ENCODE peak calls at places on chromosomes 16 and 17, in four cellular contexts. R is PC-3, C is thoracic aorta, H is cardiac fibroblast. T is an unnamed sample.

GRCh38 chr17:44004761-44005526 is 522 bp downstream of the NAGS start:
- DNase-seq in R (peak; percentile 57), C (no peak), H (no peak), T (peak; percentile 54)

GRCh38 chr16:48632137-48632774 is 22.3 kb upstream of the N4BP1 start:
- DNase-seq in R (no peak), C (no peak), H (no peak), T (no peak)

GRCh38 chr17:19364699-19365498 is 2.4 kb upstream of the B9D1 start:
- DNase-seq in R (no peak), C (no peak), H (no peak), T (peak; percentile 50)

GRCh38 chr16:57862698-57863433 is 60.6 kb upstream of the KIFC3 start:
- DNase-seq in R (no peak), C (no peak), H (no peak), T (no peak)

GRCh38 chr17:39634384-39634871 is 2.5 kb upstream of the STARD3 start:
- DNase-seq in R (peak; percentile 55), C (no peak), H (peak; percentile 65), T (peak; percentile 57)

GRCh38 chr17:14790518-14790917 is 474.6 kb downstream of the PMP22 start:
- DNase-seq in R (no peak), C (no peak), H (peak; percentile 78), T (no peak)

GRCh38 chr17:32486091-32486700 is 597 bp upstream of the CDK5R1 start:
- DNase-seq in R (peak; percentile 73), C (peak; percentile 33), H (peak; percentile 58), T (peak; percentile 88)

GRCh38 chr17:35896011-35896587 is 15.9 kb upstream of the CCL5 start:
- DNase-seq in R (no peak), C (no peak), H (peak; percentile 21), T (no peak)

GRCh38 chr16:30567991-30568638 is 3.4 kb downstream of the ZNF688 start:
- DNase-seq in R (peak; percentile 87), C (no peak), H (peak; percentile 95), T (peak; percentile 96)

GRCh38 chr17:36858119-36859002 is 78.9 kb upstream of the LHX1 start:
- DNase-seq in R (peak; percentile 11), C (no peak), H (no peak), T (peak; percentile 74)

GRCh38 chr16:74449470-74449869 is 28.2 kb upstream of the CLEC18B start:
- DNase-seq in R (peak; percentile 65), C (no peak), H (peak; percentile 74), T (peak; percentile 90)

GRCh38 chr16:9787717-9788116 is 394.5 kb downstream of the GRIN2A start:
- DNase-seq in R (no peak), C (no peak), H (no peak), T (no peak)

GRCh38 chr17:50043290-50044148 is 12.4 kb upstream of the ITGA3 start:
- DNase-seq in R (peak; percentile 86), C (no peak), H (peak; percentile 48), T (peak; percentile 58)

GRCh38 chr16:72469932-72470331 is 298.0 kb upstream of the PMFBP1 start:
- DNase-seq in R (no peak), C (no peak), H (no peak), T (no peak)

GRCh38 chr17:55770220-55770870 is 19.5 kb downstream of the PCTP start:
- DNase-seq in R (peak; percentile 86), C (no peak), H (peak; percentile 88), T (peak; percentile 76)

GRCh38 chr17:77644181-77644972 is 314.1 kb upstream of the TNRC6C start:
- DNase-seq in R (no peak), C (no peak), H (no peak), T (no peak)

GRCh38 chr16:73965591-73965990 is 331.0 kb upstream of the PSMD7 start:
- DNase-seq in R (no peak), C (no peak), H (no peak), T (no peak)

GRCh38 chr16:35776-36305 is 17.6 kb downstream of the POLR3K start:
- DNase-seq in R (no peak), C (no peak), H (no peak), T (no peak)

GRCh38 chr17:7213895-7214299 is 5.7 kb downstream of the DLG4 start:
- DNase-seq in R (peak; percentile 49), C (peak; percentile 56), H (peak; percentile 85), T (peak; percentile 75)

GRCh38 chr16:4511441-4512082 is 27.0 kb downstream of the CDIP1 start:
- DNase-seq in R (peak; percentile 44), C (no peak), H (peak; percentile 44), T (peak; percentile 75)

GRCh38 chr17:14746784-14747575 is 446.1 kb downstream of the HS3ST3B1 start:
- DNase-seq in R (no peak), C (no peak), H (no peak), T (no peak)

GRCh38 chr17:74836191-74836590 is 23.5 kb downstream of the GRIN2C start:
- DNase-seq in R (no peak), C (no peak), H (no peak), T (no peak)
- H3K4me3 ChIP-seq in R (no peak overlapping the region), C (no peak overlapping the region), H (no peak overlapping the region), T (no peak overlapping the region)

GRCh38 chr17:74089869-74090464 is 113.5 kb upstream of the RPL38 start:
- DNase-seq in R (peak; percentile 77), C (no peak), H (peak; percentile 10), T (peak; percentile 13)
- TF ChIP-seq CTCF in R (peak; percentile 89), C (no peak), H (peak; percentile 33), T (peak; percentile 42)

DNA sequence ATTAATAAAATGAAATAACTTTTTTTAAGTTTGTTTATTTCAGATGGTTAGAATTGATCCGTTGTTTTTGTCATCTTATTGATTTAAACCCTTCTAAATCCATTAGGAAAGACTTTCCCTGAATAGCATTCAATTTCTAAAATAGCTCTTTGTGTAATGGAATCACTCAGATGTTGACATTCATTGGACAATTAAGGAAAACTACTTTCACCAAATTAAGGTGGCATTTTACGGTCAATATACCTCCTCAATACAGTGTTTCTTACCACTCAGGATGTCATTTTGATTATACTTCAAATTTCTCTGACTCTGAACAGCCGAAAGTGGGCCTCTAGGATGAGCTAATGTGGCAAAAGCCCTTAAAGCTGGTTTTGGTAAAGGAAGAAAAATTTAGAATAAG is 1.8 kb downstream of the ARL6IP1 start:
- DNase-seq in R (no peak), C (no peak), H (no peak), T (no peak)
- H3K4me3 ChIP-seq in R (peak overlapping the region; percentile 100), C (no peak overlapping the region), H (peak overlapping the region; percentile 97), T (peak overlapping the region; percentile 85)

GRCh38 chr17:81416612-81417011 is 21.4 kb downstream of the BAHCC1 start:
- DNase-seq in R (no peak), C (no peak), H (no peak), T (no peak)
- TF ChIP-seq CTCF in R (no peak), C (no peak), H (no peak), T (no peak)

DNA sequence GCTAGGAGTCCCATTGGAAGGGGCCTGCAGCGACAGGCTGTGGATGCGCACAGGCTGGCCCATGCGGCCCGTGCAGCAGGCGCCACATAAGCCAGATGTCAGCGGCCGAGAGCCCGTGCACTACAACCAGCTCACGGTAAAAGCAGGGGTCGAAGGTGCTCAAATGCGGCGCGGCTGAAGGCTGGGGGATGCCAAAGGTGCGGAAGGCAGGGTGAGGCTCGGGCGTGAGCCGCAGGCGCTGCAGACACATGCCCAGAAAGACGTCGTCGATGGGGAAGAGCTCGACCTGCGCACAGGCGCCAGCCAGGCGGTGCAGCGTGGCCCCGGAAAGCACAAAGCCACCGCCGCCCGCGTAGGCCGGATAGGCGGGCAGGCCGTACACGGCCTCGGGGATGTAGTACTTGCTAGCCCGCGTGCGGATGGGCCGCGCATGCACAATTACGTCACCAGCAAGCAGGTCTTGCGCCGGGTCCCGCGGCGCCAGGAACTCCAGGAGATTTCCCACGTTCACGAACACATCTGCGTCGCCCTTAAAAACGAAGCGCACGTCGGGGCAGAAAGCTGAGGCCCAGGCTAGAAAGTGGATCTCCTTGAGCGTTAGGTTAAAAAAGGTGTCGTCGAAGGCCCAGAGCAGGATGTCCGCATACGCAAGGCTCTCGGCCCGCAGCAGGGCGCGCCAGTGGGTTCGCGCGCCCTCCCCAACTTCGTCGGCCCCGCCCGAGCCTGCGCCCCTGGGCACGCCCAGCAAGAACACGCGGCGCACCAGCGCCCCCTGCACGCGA is 1.3 kb downstream of the B3GNT9 start:
- DNase-seq in R (no peak), C (no peak), H (no peak), T (no peak)
- H3K4me3 ChIP-seq in R (no peak overlapping the region), C (peak overlapping the region; percentile 96), H (no peak overlapping the region), T (no peak overlapping the region)

T was measured in epithelial cell of esophagus.